ENCODE peak calls at places on chromosomes 6 and 20, in seven cellular contexts. U, Y, T, F, M, Z and D are unnamed samples.

GRCh38 chr20:54646156-54646517 is 170.7 kb downstream of the DOK5 start:
- DNase-seq in M (no peak), Z (no peak), Y (no peak), T (no peak), U (no peak), F (no peak), D (no peak)

GRCh38 chr6:26205161-26205624 is 118.0 kb downstream of the HFE start:
- DNase-seq in Y (no peak), F (peak; percentile 84), M (peak; percentile 86), T (peak; percentile 79), Z (no peak), U (peak; percentile 77), D (peak; percentile 81)

GRCh38 chr6:143264291-143264834 is 186.1 kb downstream of the ADAT2 start:
- DNase-seq in F (no peak), U (no peak), Y (no peak), T (no peak), Z (no peak), M (no peak), D (no peak)

GRCh38 chr20:54347216-54347833 is 128.1 kb upstream of the DOK5 start:
- DNase-seq in M (no peak), T (no peak), F (no peak), Z (no peak), U (no peak), Y (no peak), D (peak; percentile 95)

GRCh38 chr6:118299023-118299422 is 249.1 kb upstream of the PLN start:
- DNase-seq in T (no peak), U (no peak), M (no peak), Z (no peak), F (no peak), Y (no peak), D (no peak)

GRCh38 chr20:21437816-21438215 is 40.5 kb upstream of the NKX2-4 start:
- DNase-seq in Y (no peak), U (no peak), Z (no peak), M (no peak), T (no peak), F (no peak), D (peak; percentile 74)

GRCh38 chr6:169940554-169941290 is 189.3 kb downstream of the ERMARD start:
- DNase-seq in U (no peak), Z (no peak), T (no peak), F (no peak), Y (no peak), M (no peak), D (no peak)

GRCh38 chr6:30720738-30721197 is 616 bp downstream of the TUBB start:
- DNase-seq in Y (no peak), T (peak; percentile 59), U (peak; percentile 65), F (peak; percentile 75), M (peak; percentile 58), Z (peak; percentile 42), D (no peak)

GRCh38 chr6:57276946-57277345 is 40.5 kb upstream of the PRIM2 start:
- DNase-seq in U (no peak), T (no peak), Y (no peak), Z (no peak), F (no peak), M (no peak), D (no peak)

GRCh38 chr6:379367-380181 is 12.0 kb upstream of the IRF4 start:
- DNase-seq in U (no peak), T (no peak), Y (no peak), M (no peak), Z (no peak), F (no peak), D (peak; percentile 3)

GRCh38 chr6:101918476-101918875 is 525.0 kb downstream of the GRIK2 start:
- DNase-seq in U (no peak), Y (no peak), F (no peak), M (no peak), T (no peak), Z (no peak), D (no peak)

GRCh38 chr6:108838101-108838717 is 10.0 kb upstream of the ARMC2 start:
- DNase-seq in T (no peak), M (no peak), Z (peak; percentile 34), F (no peak), U (no peak), Y (no peak), D (peak; percentile 47)

GRCh38 chr20:50587291-50587961 is 77.2 kb downstream of the PTPN1 start:
- DNase-seq in Z (no peak), U (no peak), Y (no peak), M (no peak), F (no peak), T (no peak), D (no peak)

GRCh38 chr20:61846741-61847419 is 218.8 kb downstream of the TAF4 start:
- DNase-seq in Y (no peak), F (no peak), Z (no peak), U (no peak), T (no peak), M (no peak), D (no peak)

GRCh38 chr6:36786055-36786675 is 53.1 kb downstream of the CPNE5 start:
- DNase-seq in F (no peak), M (no peak), T (no peak), Y (no peak), U (no peak), Z (no peak), D (no peak)

GRCh38 chr6:25068866-25069265 is 133.1 kb upstream of the RIPOR2 start:
- DNase-seq in T (no peak), U (no peak), F (no peak), Y (no peak), Z (no peak), M (no peak), D (no peak)

GRCh38 chr20:11193241-11193640 is 519.4 kb upstream of the JAG1 start:
- DNase-seq in F (no peak), Y (no peak), U (no peak), Z (no peak), M (no peak), T (no peak), D (peak; percentile 90)

GRCh38 chr6:13695217-13695616 is 16.4 kb downstream of the RANBP9 start:
- DNase-seq in Z (no peak), M (no peak), T (no peak), Y (no peak), F (no peak), U (no peak), D (no peak)

GRCh38 chr20:61352381-61353260 is 100.6 kb downstream of the CDH4 start:
- DNase-seq in U (no peak), Y (no peak), M (no peak), F (no peak), T (no peak), Z (no peak), D (no peak)

GRCh38 chr6:121522265-121522664 is 86.8 kb downstream of the GJA1 start:
- DNase-seq in Y (peak; percentile 99), F (no peak), Z (no peak), T (no peak), U (no peak), M (peak; percentile 96), D (peak; percentile 94)

GRCh38 chr20:45833883-45834796 is 541 bp downstream of the SNX21 start:
- DNase-seq in U (peak; percentile 69), Y (no peak), M (peak; percentile 77), Z (peak; percentile 64), F (peak; percentile 62), T (peak; percentile 40), D (peak; percentile 23)

GRCh38 chr6:149924206-149924932 is 1.4 kb upstream of the RAET1G start:
- DNase-seq in Y (no peak), Z (no peak), U (no peak), M (no peak), T (no peak), F (no peak), D (no peak)

GRCh38 chr6:44128020-44128917 is 915 bp downstream of the TMEM63B start:
- DNase-seq in Y (no peak), F (peak; percentile 44), T (no peak), M (peak; percentile 51), Z (peak; percentile 28), U (peak; percentile 54), D (no peak)

GRCh38 chr6:73041051-73041450 is 184.2 kb downstream of the KHDC1L start:
- DNase-seq in Y (no peak), U (no peak), F (no peak), T (no peak), M (peak; percentile 14), Z (no peak), D (peak; percentile 76)

GRCh38 chr6:26389349-26389799 is 6.5 kb downstream of the BTN2A2 start:
- DNase-seq in Z (no peak), F (no peak), Y (no peak), M (peak; percentile 28), U (no peak), T (no peak), D (peak; percentile 95)

GRCh38 chr20:12966468-12967085 is 42.2 kb upstream of the SPTLC3 start:
- DNase-seq in Y (no peak), T (no peak), U (no peak), M (peak; percentile 24), Z (no peak), F (no peak), D (peak; percentile 64)